ENCODE peak calls at places on chromosomes 12 and 14, in six cellular contexts. One of them, this sample, is unnamed.

GRCh38 chr12:3243376-3244084 is 166.4 kb downstream of the TSPAN9 start:
- DNase-seq in RKO: no peak
- DNase-seq in pancreas: no peak
- DNase-seq in effector memory CD8-positive, alpha-beta T cell: no peak
- DNase-seq in stimulated activated CD4-positive, alpha-beta T cell treated with anti-CD3 and anti-CD28 coated beads, Interleukin-15, amount 100 ng/mL, for 24 hours: no peak
- DNase-seq in endothelial cell: no peak
- DNase-seq in this sample: no peak

GRCh38 chr12:51391047-51391837 is at the start of gene GALNT6:
- DNase-seq in pancreas: peak; percentile 92
- DNase-seq in effector memory CD8-positive, alpha-beta T cell: peak; percentile 58
- DNase-seq in endothelial cell: peak; percentile 56
- DNase-seq in stimulated activated CD4-positive, alpha-beta T cell treated with anti-CD3 and anti-CD28 coated beads, Interleukin-15, amount 100 ng/mL, for 24 hours: peak; percentile 83
- DNase-seq in RKO: peak; percentile 90
- DNase-seq in this sample: peak; percentile 78

GRCh38 chr12:62292761-62293446 is 32.7 kb downstream of the USP15 start:
- DNase-seq in RKO: no peak
- DNase-seq in stimulated activated CD4-positive, alpha-beta T cell treated with anti-CD3 and anti-CD28 coated beads, Interleukin-15, amount 100 ng/mL, for 24 hours: no peak
- DNase-seq in endothelial cell: no peak
- DNase-seq in effector memory CD8-positive, alpha-beta T cell: no peak
- DNase-seq in pancreas: no peak
- DNase-seq in this sample: no peak

GRCh38 chr14:67863223-67863622 is 43.6 kb downstream of the RAD51B start:
- DNase-seq in endothelial cell: no peak
- DNase-seq in stimulated activated CD4-positive, alpha-beta T cell treated with anti-CD3 and anti-CD28 coated beads, Interleukin-15, amount 100 ng/mL, for 24 hours: no peak
- DNase-seq in RKO: no peak
- DNase-seq in effector memory CD8-positive, alpha-beta T cell: no peak
- DNase-seq in pancreas: no peak
- DNase-seq in this sample: no peak

GRCh38 chr14:51097287-51097686 is 2.4 kb upstream of the TRIM9 start:
- DNase-seq in RKO: no peak
- DNase-seq in effector memory CD8-positive, alpha-beta T cell: no peak
- DNase-seq in endothelial cell: no peak
- DNase-seq in stimulated activated CD4-positive, alpha-beta T cell treated with anti-CD3 and anti-CD28 coated beads, Interleukin-15, amount 100 ng/mL, for 24 hours: no peak
- DNase-seq in pancreas: no peak
- DNase-seq in this sample: no peak

GRCh38 chr14:50605776-50606175 is 45.8 kb downstream of the ATL1 start:
- DNase-seq in RKO: no peak
- DNase-seq in pancreas: no peak
- DNase-seq in stimulated activated CD4-positive, alpha-beta T cell treated with anti-CD3 and anti-CD28 coated beads, Interleukin-15, amount 100 ng/mL, for 24 hours: no peak
- DNase-seq in endothelial cell: no peak
- DNase-seq in effector memory CD8-positive, alpha-beta T cell: no peak
- DNase-seq in this sample: no peak

GRCh38 chr12:110109837-110110535 is 14.2 kb upstream of the IFT81 start:
- DNase-seq in stimulated activated CD4-positive, alpha-beta T cell treated with anti-CD3 and anti-CD28 coated beads, Interleukin-15, amount 100 ng/mL, for 24 hours: no peak
- DNase-seq in endothelial cell: no peak
- DNase-seq in effector memory CD8-positive, alpha-beta T cell: no peak
- DNase-seq in RKO: no peak
- DNase-seq in pancreas: no peak
- DNase-seq in this sample: no peak

GRCh38 chr14:52349731-52350130 is 35.6 kb downstream of the PTGER2 start:
- DNase-seq in endothelial cell: no peak
- DNase-seq in stimulated activated CD4-positive, alpha-beta T cell treated with anti-CD3 and anti-CD28 coated beads, Interleukin-15, amount 100 ng/mL, for 24 hours: peak; percentile 21
- DNase-seq in RKO: no peak
- DNase-seq in effector memory CD8-positive, alpha-beta T cell: no peak
- DNase-seq in pancreas: no peak
- DNase-seq in this sample: no peak

GRCh38 chr12:43776498-43776897 is 17.7 kb downstream of the IRAK4 start:
- DNase-seq in endothelial cell: no peak
- DNase-seq in effector memory CD8-positive, alpha-beta T cell: no peak
- DNase-seq in pancreas: no peak
- DNase-seq in stimulated activated CD4-positive, alpha-beta T cell treated with anti-CD3 and anti-CD28 coated beads, Interleukin-15, amount 100 ng/mL, for 24 hours: no peak
- DNase-seq in RKO: peak; percentile 70
- DNase-seq in this sample: no peak

GRCh38 chr12:55706840-55707671 is 648 bp downstream of the ITGA7 start:
- DNase-seq in pancreas: no peak
- DNase-seq in endothelial cell: no peak
- DNase-seq in RKO: no peak
- DNase-seq in stimulated activated CD4-positive, alpha-beta T cell treated with anti-CD3 and anti-CD28 coated beads, Interleukin-15, amount 100 ng/mL, for 24 hours: no peak
- DNase-seq in effector memory CD8-positive, alpha-beta T cell: no peak
- DNase-seq in this sample: peak; percentile 65

GRCh38 chr14:80055912-80056801 is 155.1 kb downstream of the DIO2 start:
- DNase-seq in pancreas: no peak
- DNase-seq in stimulated activated CD4-positive, alpha-beta T cell treated with anti-CD3 and anti-CD28 coated beads, Interleukin-15, amount 100 ng/mL, for 24 hours: peak; percentile 8
- DNase-seq in RKO: peak; percentile 54
- DNase-seq in endothelial cell: peak; percentile 53
- DNase-seq in effector memory CD8-positive, alpha-beta T cell: no peak
- DNase-seq in this sample: peak; percentile 41

GRCh38 chr12:31558521-31558920 is 32.4 kb downstream of the DENND5B start:
- DNase-seq in stimulated activated CD4-positive, alpha-beta T cell treated with anti-CD3 and anti-CD28 coated beads, Interleukin-15, amount 100 ng/mL, for 24 hours: no peak
- DNase-seq in effector memory CD8-positive, alpha-beta T cell: no peak
- DNase-seq in RKO: no peak
- DNase-seq in pancreas: no peak
- DNase-seq in endothelial cell: no peak
- DNase-seq in this sample: no peak

GRCh38 chr12:52226446-52226845 is 6.6 kb upstream of the KRT7 start:
- DNase-seq in RKO: no peak
- DNase-seq in stimulated activated CD4-positive, alpha-beta T cell treated with anti-CD3 and anti-CD28 coated beads, Interleukin-15, amount 100 ng/mL, for 24 hours: no peak
- DNase-seq in pancreas: no peak
- DNase-seq in effector memory CD8-positive, alpha-beta T cell: no peak
- DNase-seq in endothelial cell: no peak
- DNase-seq in this sample: no peak

GRCh38 chr12:116665666-116666304 is 72.1 kb downstream of the SPRING1 start:
- DNase-seq in stimulated activated CD4-positive, alpha-beta T cell treated with anti-CD3 and anti-CD28 coated beads, Interleukin-15, amount 100 ng/mL, for 24 hours: no peak
- DNase-seq in RKO: no peak
- DNase-seq in endothelial cell: no peak
- DNase-seq in pancreas: no peak
- DNase-seq in effector memory CD8-positive, alpha-beta T cell: no peak
- DNase-seq in this sample: no peak

GRCh38 chr12:52126605-52127578 is 47.4 kb downstream of the SMIM41 start:
- DNase-seq in pancreas: peak; percentile 30
- DNase-seq in endothelial cell: peak; percentile 57
- DNase-seq in RKO: no peak
- DNase-seq in stimulated activated CD4-positive, alpha-beta T cell treated with anti-CD3 and anti-CD28 coated beads, Interleukin-15, amount 100 ng/mL, for 24 hours: no peak
- DNase-seq in effector memory CD8-positive, alpha-beta T cell: no peak
- DNase-seq in this sample: peak; percentile 37

GRCh38 chr14:85010186-85010585 is 519.8 kb upstream of the FLRT2 start:
- DNase-seq in effector memory CD8-positive, alpha-beta T cell: no peak
- DNase-seq in endothelial cell: no peak
- DNase-seq in pancreas: no peak
- DNase-seq in RKO: no peak
- DNase-seq in stimulated activated CD4-positive, alpha-beta T cell treated with anti-CD3 and anti-CD28 coated beads, Interleukin-15, amount 100 ng/mL, for 24 hours: no peak
- DNase-seq in this sample: no peak

GRCh38 chr12:100793182-100793581 is 1.4 kb upstream of the ANO4 start:
- DNase-seq in effector memory CD8-positive, alpha-beta T cell: no peak
- DNase-seq in stimulated activated CD4-positive, alpha-beta T cell treated with anti-CD3 and anti-CD28 coated beads, Interleukin-15, amount 100 ng/mL, for 24 hours: no peak
- DNase-seq in RKO: peak; percentile 28
- DNase-seq in pancreas: no peak
- DNase-seq in endothelial cell: no peak
- DNase-seq in this sample: no peak

GRCh38 chr14:75182820-75183219 is 6.4 kb upstream of the TMED10 start:
- DNase-seq in RKO: no peak
- DNase-seq in pancreas: no peak
- DNase-seq in endothelial cell: no peak
- DNase-seq in stimulated activated CD4-positive, alpha-beta T cell treated with anti-CD3 and anti-CD28 coated beads, Interleukin-15, amount 100 ng/mL, for 24 hours: no peak
- DNase-seq in effector memory CD8-positive, alpha-beta T cell: no peak
- DNase-seq in this sample: no peak

GRCh38 chr14:102870994-102871831 is 51.2 kb upstream of the AMN start:
- DNase-seq in effector memory CD8-positive, alpha-beta T cell: no peak
- DNase-seq in endothelial cell: no peak
- DNase-seq in RKO: no peak
- DNase-seq in pancreas: no peak
- DNase-seq in stimulated activated CD4-positive, alpha-beta T cell treated with anti-CD3 and anti-CD28 coated beads, Interleukin-15, amount 100 ng/mL, for 24 hours: no peak
- DNase-seq in this sample: no peak

GRCh38 chr14:24430682-24431568 is 1.2 kb downstream of the KHNYN start:
- DNase-seq in stimulated activated CD4-positive, alpha-beta T cell treated with anti-CD3 and anti-CD28 coated beads, Interleukin-15, amount 100 ng/mL, for 24 hours: peak; percentile 85
- DNase-seq in pancreas: peak; percentile 61
- DNase-seq in endothelial cell: no peak
- DNase-seq in effector memory CD8-positive, alpha-beta T cell: peak; percentile 59
- DNase-seq in RKO: peak; percentile 47
- DNase-seq in this sample: peak; percentile 80

GRCh38 chr12:67543371-67543770 is 105.2 kb upstream of the DYRK2 start:
- DNase-seq in RKO: no peak
- DNase-seq in stimulated activated CD4-positive, alpha-beta T cell treated with anti-CD3 and anti-CD28 coated beads, Interleukin-15, amount 100 ng/mL, for 24 hours: no peak
- DNase-seq in endothelial cell: no peak
- DNase-seq in pancreas: no peak
- DNase-seq in effector memory CD8-positive, alpha-beta T cell: no peak
- DNase-seq in this sample: no peak

This sample was measured in aorta.